ENCODE peak calls at places on chromosomes 12 and 14, in five cellular contexts. H, N, Z, R and E are unnamed samples.
A peak's percentile ranks its signal among the peaks of the same experiment; 100 is the strongest.

GRCh38 chr12:130649646-130650045 is 66.5 kb downstream of the RIMBP2 start:
- DNase-seq in H (no peak), N (no peak), Z (no peak), R (no peak), E (no peak)

GRCh38 chr12:57006809-57007475 is 596 bp upstream of the ZBTB39 start:
- DNase-seq in H (no peak), N (no peak), Z (no peak), R (no peak), E (no peak)

GRCh38 chr12:49843871-49844437 is 1.0 kb upstream of the BCDIN3D start:
- DNase-seq in H (no peak), N (no peak), Z (no peak), R (no peak), E (no peak)

GRCh38 chr12:49017764-49018281 is 753 bp downstream of the PRKAG1 start:
- DNase-seq in H (peak; percentile 52), N (no peak), Z (no peak), R (no peak), E (peak; percentile 54)

GRCh38 chr12:116691205-116691604 is 46.7 kb downstream of the SPRING1 start:
- DNase-seq in H (no peak), N (no peak), Z (no peak), R (no peak), E (no peak)

GRCh38 chr12:49951411-49952105 is 1.0 kb downstream of the AQP2 start:
- DNase-seq in H (no peak), N (no peak), Z (no peak), R (peak; percentile 28), E (no peak)

GRCh38 chr14:72183631-72184030 is 251.4 kb downstream of the RGS6 start:
- DNase-seq in H (no peak), N (no peak), Z (no peak), R (no peak), E (no peak)

GRCh38 chr14:73462815-73463214 is 4.5 kb upstream of the NUMB start:
- DNase-seq in H (no peak), N (no peak), Z (no peak), R (no peak), E (no peak)

GRCh38 chr12:76679778-76680177 is 84.1 kb upstream of the ZDHHC17 start:
- DNase-seq in H (no peak), N (no peak), Z (no peak), R (no peak), E (no peak)

GRCh38 chr14:44529026-44529425 is 21.9 kb upstream of the FSCB start:
- DNase-seq in H (peak; percentile 12), N (no peak), Z (no peak), R (no peak), E (no peak)

GRCh38 chr12:11834104-11834812 is 184.8 kb downstream of the ETV6 start:
- DNase-seq in H (no peak), N (no peak), Z (no peak), R (no peak), E (no peak)

GRCh38 chr12:17342381-17342961 is 736.5 kb upstream of the LMO3 start:
- DNase-seq in H (peak; percentile 8), N (no peak), Z (no peak), R (no peak), E (no peak)

DNA sequence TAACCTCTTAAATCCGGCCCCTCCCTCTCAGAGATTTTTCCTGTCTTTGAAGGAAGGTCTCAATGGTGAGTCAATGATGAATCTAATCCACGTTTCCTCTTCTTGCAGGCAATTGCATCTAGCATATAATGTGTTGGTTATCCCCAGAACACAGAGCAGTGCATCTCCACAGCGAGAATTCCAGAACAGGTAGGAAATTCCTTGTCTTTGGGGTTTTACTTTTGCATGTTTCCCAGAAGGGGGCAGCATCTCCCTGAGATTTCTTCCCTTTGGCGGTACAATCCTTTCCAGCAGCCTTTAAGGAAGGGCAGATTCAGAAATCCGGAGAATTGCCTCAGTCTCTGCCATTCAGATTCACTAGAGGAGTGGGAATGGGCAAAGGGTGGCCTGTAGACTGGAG is 128.0 kb downstream of the KCNA5 start:
- DNase-seq in H (peak; percentile 71), N (peak; percentile 38), Z (peak; percentile 61), R (no peak), E (peak; percentile 42)
- TF ChIP-seq CTCF in H (peak; percentile 80), N (peak; percentile 48), Z (peak; percentile 65), R (peak; percentile 43), E (no peak)

GRCh38 chr14:24398943-24399801 is at the start of gene NYNRIN:
- DNase-seq in H (peak; percentile 79), N (peak; percentile 70), Z (peak; percentile 86), R (no peak), E (no peak)

GRCh38 chr14:24398298-24398942 is 383 bp upstream of the NYNRIN start:
- DNase-seq in H (peak; percentile 73), N (peak; percentile 64), Z (peak; percentile 42), R (peak; percentile 52), E (no peak)

GRCh38 chr14:24395609-24396580 is 2.9 kb upstream of the NYNRIN start:
- DNase-seq in H (no peak), N (no peak), Z (no peak), R (no peak), E (no peak)

GRCh38 chr14:24399981-24400718 is 1.3 kb downstream of the NYNRIN start:
- DNase-seq in H (no peak), N (no peak), Z (no peak), R (no peak), E (no peak)

DNA sequence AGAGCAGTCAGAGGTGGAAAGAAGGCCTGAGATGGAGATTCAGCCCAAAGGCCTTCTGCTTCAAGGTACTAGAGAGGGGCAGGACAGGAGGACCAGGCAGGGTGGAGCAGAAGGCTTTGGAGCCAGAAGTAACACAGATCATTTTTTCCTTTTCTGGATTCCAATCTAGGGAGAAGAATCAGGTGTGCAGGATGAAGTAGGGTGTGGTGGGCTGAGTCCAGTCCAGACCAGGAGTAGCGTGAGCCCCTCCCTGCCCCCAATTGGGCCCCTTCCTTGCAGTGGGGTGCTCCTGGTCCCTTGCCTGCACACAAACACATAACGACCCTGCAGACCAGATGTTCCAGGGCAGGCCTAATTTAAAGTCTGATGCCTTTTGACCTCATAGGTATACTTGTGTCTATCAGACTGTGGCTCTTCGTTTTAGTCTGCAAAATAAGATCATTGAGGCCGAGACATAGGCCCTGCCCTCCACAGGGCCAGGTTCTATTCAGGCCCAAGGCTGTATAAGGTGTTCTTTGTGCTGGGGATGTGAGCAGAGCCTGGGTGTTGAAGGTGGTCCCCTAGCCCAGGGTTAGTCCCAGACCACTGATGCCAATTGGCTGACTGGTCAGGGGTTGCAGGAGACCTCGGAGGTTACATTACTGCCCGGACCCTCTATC is 1.0 kb upstream of the NYNRIN start:
- DNase-seq in H (no peak), N (no peak), Z (no peak), R (no peak), E (no peak)
- TF ChIP-seq CTCF in H (no peak), N (no peak), Z (no peak), R (no peak), E (no peak)

GRCh38 chr12:127526925-127527324 is 740.0 kb upstream of the TMEM132C start:
- DNase-seq in H (no peak), N (no peak), Z (no peak), R (no peak), E (no peak)
- TF ChIP-seq CTCF in H (no peak), N (no peak), Z (peak; percentile 14), R (no peak), E (no peak)

DNA sequence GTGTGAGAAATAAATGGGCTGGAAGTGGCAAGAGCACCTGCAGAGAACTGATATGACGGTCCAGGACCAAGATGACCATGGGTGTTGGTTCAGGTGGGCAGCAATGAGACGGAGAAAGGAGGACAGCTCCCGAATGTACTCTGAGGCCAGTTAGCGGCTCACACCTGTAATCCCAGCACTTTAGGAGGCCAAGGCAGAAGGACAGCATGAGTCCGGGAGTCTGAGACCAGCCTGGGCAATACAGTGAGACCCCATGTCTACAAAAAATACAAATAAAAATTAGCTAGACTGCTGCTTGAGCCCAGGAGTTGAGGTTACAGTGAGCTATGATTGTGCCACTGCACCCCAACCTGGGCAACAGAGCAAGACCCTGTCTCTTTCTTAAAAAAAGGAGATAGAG is 60.1 kb downstream of the FOXN3 start:
- DNase-seq in H (no peak), N (no peak), Z (no peak), R (no peak), E (no peak)
- TF ChIP-seq CTCF in H (no peak), N (no peak), Z (no peak), R (no peak), E (no peak)

GRCh38 chr12:2796187-2796663 is 1.5 kb downstream of the FKBP4 start:
- DNase-seq in H (peak; percentile 44), N (no peak), Z (no peak), R (no peak), E (no peak)

GRCh38 chr12:2794261-2794735 is 472 bp upstream of the FKBP4 start:
- DNase-seq in H (peak; percentile 31), N (no peak), Z (no peak), R (no peak), E (peak; percentile 50)

GRCh38 chr12:2793561-2793960 is 1.2 kb upstream of the FKBP4 start:
- DNase-seq in H (no peak), N (no peak), Z (no peak), R (peak; percentile 44), E (no peak)

GRCh38 chr12:2794736-2795289 is at the start of gene FKBP4:
- DNase-seq in H (peak; percentile 96), N (peak; percentile 93), Z (peak; percentile 88), R (peak; percentile 97), E (peak; percentile 97)

GRCh38 chr12:2795291-2796186 is 769 bp downstream of the FKBP4 start:
- DNase-seq in H (peak; percentile 89), N (peak; percentile 66), Z (peak; percentile 77), R (peak; percentile 86), E (peak; percentile 94)
- TF ChIP-seq CTCF in H (no peak), N (no peak), Z (no peak), R (no peak), E (no peak)

DNA sequence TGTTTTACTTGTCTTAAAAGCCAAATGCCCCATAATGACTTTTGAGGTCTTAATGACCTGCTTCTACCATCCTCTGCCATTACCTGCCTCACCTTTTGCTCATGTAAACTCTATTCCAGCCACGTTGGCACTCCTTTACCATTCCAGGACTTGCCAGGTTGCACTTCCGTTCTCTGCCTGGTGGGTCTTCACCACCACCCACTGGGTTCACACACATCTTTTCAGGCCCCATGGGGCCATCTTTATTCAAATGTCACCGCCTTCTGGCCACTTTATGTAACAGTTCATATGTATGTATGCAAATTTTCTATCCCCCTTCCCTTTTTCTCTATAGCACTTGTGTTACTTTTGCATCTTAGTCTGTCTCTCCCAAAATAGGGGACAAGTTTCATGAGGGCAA is 57.7 kb downstream of the ATP2A2 start:
- DNase-seq in H (no peak), N (no peak), Z (no peak), R (no peak), E (no peak)
- TF ChIP-seq CTCF in H (peak; percentile 7), N (no peak), Z (no peak), R (no peak), E (no peak)

GRCh38 chr14:77616454-77617229 is at the start of gene SPTLC2:
- DNase-seq in H (peak; percentile 99), N (peak; percentile 99), Z (peak; percentile 95), R (peak; percentile 99), E (peak; percentile 98)
- TF ChIP-seq CTCF in H (no peak), N (no peak), Z (no peak), R (no peak), E (no peak)